ENCODE peak calls at places on chromosomes 7 and 10, in four cellular contexts. G is HTR-8/SVneo, W is AG09309, K is M059J. L is an unnamed sample.

GRCh38 chr7:101519324-101520017 is 109.6 kb downstream of the MYL10 start:
- DNase-seq in G (no peak), W (peak), K (peak), L (peak)

GRCh38 chr7:117085769-117086463 is 132.6 kb downstream of the ST7 start:
- DNase-seq in K (peak), G (no peak), W (no peak), L (peak)

GRCh38 chr10:42951486-42952251 is 125.2 kb upstream of the RET start:
- DNase-seq in W (no peak), K (no peak), G (no peak), L (no peak)

GRCh38 chr7:155408657-155409586 is 49.0 kb upstream of the EN2 start:
- DNase-seq in K (no peak), W (no peak), G (no peak), L (no peak)

GRCh38 chr7:78066599-78066998 is 268.0 kb downstream of the PHTF2 start:
- DNase-seq in W (no peak), G (no peak), K (no peak), L (no peak)

GRCh38 chr7:30276203-30276900 is 8.0 kb upstream of the ZNRF2 start:
- DNase-seq in K (peak), W (peak), G (peak), L (peak)

GRCh38 chr10:52653510-52653909 is 119.1 kb downstream of the MBL2 start:
- DNase-seq in G (no peak), K (peak), W (no peak), L (no peak)

GRCh38 chr7:89072094-89072493 is 276.6 kb upstream of the TEX47 start:
- DNase-seq in G (no peak), K (no peak), W (no peak), L (no peak)

GRCh38 chr10:71770789-71771188 is 2.5 kb downstream of the VSIR start:
- DNase-seq in G (no peak), K (peak), W (peak), L (no peak)

GRCh38 chr10:132069849-132070182 is 4.1 kb downstream of the JAKMIP3 start:
- DNase-seq in G (no peak), W (no peak), K (no peak), L (no peak)

GRCh38 chr10:62744136-62744535 is 60.4 kb upstream of the ADO start:
- DNase-seq in G (no peak), K (peak), W (no peak), L (no peak)

GRCh38 chr7:139655305-139655704 is 122.5 kb downstream of the HIPK2 start:
- DNase-seq in G (no peak), K (no peak), W (no peak), L (no peak)

GRCh38 chr10:55668326-55668922 is 692.6 kb downstream of the ZWINT start:
- DNase-seq in W (no peak), G (no peak), K (no peak), L (no peak)

GRCh38 chr7:69534461-69535041 is 63.7 kb upstream of the AUTS2 start:
- DNase-seq in W (no peak), G (no peak), K (peak), L (no peak)

GRCh38 chr10:49619613-49620012 is 5.8 kb downstream of the CHAT start:
- DNase-seq in W (no peak), G (no peak), K (no peak), L (no peak)

GRCh38 chr10:38038932-38039245 is 28.4 kb downstream of the ZNF33A start:
- DNase-seq in G (no peak), K (no peak), W (no peak), L (no peak)

GRCh38 chr7:88169717-88170320 is 50.0 kb downstream of the SRI start:
- DNase-seq in G (no peak), W (no peak), K (peak), L (no peak)

GRCh38 chr7:120407015-120407414 is 134.0 kb downstream of the KCND2 start:
- DNase-seq in K (peak), W (no peak), G (no peak), L (no peak)

GRCh38 chr10:79044846-79045245 is 23.9 kb upstream of the ZMIZ1 start:
- DNase-seq in K (no peak), W (no peak), G (no peak), L (no peak)

GRCh38 chr10:79246209-79246581 is 101.1 kb upstream of the PPIF start:
- DNase-seq in G (no peak), K (peak), W (no peak), L (no peak)

GRCh38 chr10:127942811-127943210 is 35.9 kb downstream of the PTPRE start:
- DNase-seq in W (no peak), K (peak), G (no peak), L (no peak)

GRCh38 chr7:106218546-106218945 is 66.2 kb downstream of the NAMPT start:
- DNase-seq in G (no peak), W (no peak), K (peak), L (no peak)

GRCh38 chr10:49512121-49512809 is 26.7 kb downstream of the ERCC6 start:
- DNase-seq in W (no peak), K (peak), G (peak), L (no peak)

L was measured in fibroblast of the conjunctiva.